ENCODE peak calls at places on chromosomes 5 and 9, in ten cellular contexts. L is HCT116, H is transverse colon, Z is suprapubic skin, O is prostate gland, U is breast epithelium, I is GM12878, Y is sigmoid colon, Q is H1, G is stomach. D is an unnamed sample.

GRCh38 chr9:125609744-125610143 is 97.3 kb downstream of the MAPKAP1 start:
- DNase-seq in Z (no peak), G (no peak), U (no peak), Q (no peak), O (no peak), L (no peak), I (no peak), Y (no peak), H (no peak), D (no peak)

GRCh38 chr5:172740483-172741205 is 30.4 kb downstream of the DUSP1 start:
- DNase-seq in Q (no peak), H (peak; percentile 60), I (no peak), O (peak; percentile 49), Y (peak; percentile 94), U (peak; percentile 74), Z (no peak), L (no peak), G (no peak), D (no peak)

GRCh38 chr5:158976035-158976434 is 123.7 kb downstream of the EBF1 start:
- DNase-seq in L (no peak), I (no peak), H (no peak), Y (no peak), Z (no peak), Q (no peak), G (no peak), O (no peak), U (no peak), D (no peak)

GRCh38 chr5:131994533-131995226 is 16.8 kb downstream of the ACSL6 start:
- DNase-seq in U (no peak), G (no peak), I (no peak), Y (no peak), Q (no peak), H (no peak), L (no peak), O (no peak), Z (no peak), D (no peak)

GRCh38 chr9:121153642-121154041 is 48.0 kb downstream of the RAB14 start:
- DNase-seq in O (no peak), Q (no peak), U (no peak), Z (no peak), I (no peak), L (no peak), Y (no peak), G (no peak), H (no peak), D (no peak)

GRCh38 chr5:8366296-8366695 is 497.3 kb downstream of the MTRR start:
- DNase-seq in Z (no peak), U (no peak), G (no peak), O (no peak), I (no peak), L (no peak), Q (no peak), H (no peak), Y (no peak), D (no peak)

GRCh38 chr5:171857537-171857936 is 71.9 kb downstream of the SMIM23 start:
- DNase-seq in L (no peak), I (no peak), G (no peak), Y (no peak), Q (no peak), U (no peak), O (no peak), H (no peak), Z (no peak), D (no peak)

GRCh38 chr5:142512041-142512679 is 173.7 kb downstream of the FGF1 start:
- DNase-seq in Y (no peak), I (no peak), L (no peak), U (no peak), Z (no peak), Q (no peak), G (no peak), O (no peak), H (no peak), D (no peak)

GRCh38 chr9:130239741-130240241 is 25.8 kb upstream of the HMCN2 start:
- DNase-seq in H (no peak), G (no peak), U (no peak), O (no peak), Z (no peak), I (peak; percentile 31), Y (peak; percentile 68), L (no peak), Q (no peak), D (no peak)

GRCh38 chr9:130242270-130243014 is 23.1 kb upstream of the HMCN2 start:
- DNase-seq in H (no peak), L (no peak), O (no peak), Z (no peak), I (no peak), U (no peak), Q (no peak), G (no peak), Y (peak; percentile 70), D (no peak)

GRCh38 chr9:130241198-130241535 is 24.4 kb upstream of the HMCN2 start:
- DNase-seq in G (no peak), Y (peak; percentile 59), Q (no peak), H (no peak), L (no peak), U (no peak), O (no peak), I (no peak), Z (no peak), D (no peak)

GRCh38 chr9:130239363-130239695 is 26.2 kb upstream of the HMCN2 start:
- DNase-seq in G (no peak), Y (peak; percentile 46), L (no peak), I (no peak), U (no peak), H (no peak), Z (no peak), Q (no peak), O (no peak), D (no peak)

DNA sequence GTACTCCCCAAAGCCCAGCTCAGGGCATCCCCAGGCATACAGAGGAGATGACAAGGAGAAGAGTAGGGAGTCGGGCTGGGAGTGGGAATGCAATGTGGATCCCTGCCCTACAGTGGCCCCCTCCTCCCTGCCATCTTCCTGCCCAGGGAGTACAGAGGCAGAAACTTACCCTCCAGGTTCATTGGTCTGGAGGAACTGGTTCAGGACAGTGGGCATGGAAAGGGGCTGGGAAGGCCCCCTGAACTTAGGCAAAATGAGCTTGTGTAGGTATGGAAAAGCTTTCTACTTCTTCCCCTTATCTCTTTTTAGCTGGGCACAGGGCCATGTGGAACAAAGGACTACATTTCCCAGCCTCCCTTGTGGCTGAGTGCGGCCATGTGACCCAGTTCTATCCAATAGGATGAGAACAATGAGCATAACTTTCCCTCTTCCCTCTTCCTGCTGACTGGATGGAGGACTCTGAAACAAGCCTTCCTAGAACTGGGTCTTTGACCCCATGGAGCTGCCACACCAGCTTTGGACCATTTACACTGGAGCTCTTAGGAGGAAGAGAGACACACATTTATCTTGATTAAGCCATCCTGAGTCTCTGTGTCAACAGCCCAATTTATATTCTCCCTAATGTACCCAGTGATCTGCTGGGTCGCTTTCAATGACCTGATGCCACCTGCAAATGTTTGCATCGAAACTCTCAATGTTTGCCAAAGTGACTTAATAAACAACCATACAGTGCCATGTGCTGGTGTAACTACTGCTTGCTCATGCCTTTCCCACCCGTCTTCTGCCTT is 25.0 kb upstream of the HMCN2 start:
- DNase-seq in L (peak; percentile 53), G (peak; percentile 59), H (peak; percentile 53), Q (no peak), U (no peak), Z (no peak), I (peak; percentile 54), O (peak; percentile 48), Y (peak; percentile 82), D (no peak)
- TF ChIP-seq POLR2AphosphoS5 in L (peak; percentile 18), G (no peak), H (no peak), Q (no peak), U (no peak), Z (no peak), I (no peak), O (peak; percentile 53), Y (peak; percentile 31), D (no peak)

DNA sequence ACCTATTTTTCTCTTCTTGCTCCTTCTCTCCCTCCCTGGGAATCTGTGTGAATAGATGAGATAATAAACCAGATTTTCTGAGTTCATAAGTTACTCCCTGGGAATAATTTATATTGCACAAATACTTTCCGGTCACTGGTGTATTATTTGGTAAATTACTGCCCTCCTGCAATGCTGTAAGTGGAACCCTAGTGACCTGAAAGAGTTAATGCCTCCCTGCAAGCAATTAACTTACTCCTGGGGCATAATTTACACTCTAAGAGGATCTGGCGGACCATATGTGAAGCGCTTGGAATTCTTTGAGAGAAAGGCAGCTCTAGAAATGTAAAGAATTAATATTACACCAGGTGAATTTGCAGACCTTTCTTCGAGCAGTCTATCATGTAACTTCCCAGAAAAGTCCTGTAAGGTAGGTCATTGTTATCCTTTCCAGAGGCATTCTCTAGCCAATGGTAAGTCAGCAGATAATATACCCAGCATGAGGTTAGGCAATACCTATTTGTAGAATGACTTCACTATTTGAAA is 7.0 kb upstream of the GDNF start:
- DNase-seq in Z (no peak), O (no peak), H (no peak), Y (no peak), L (no peak), G (no peak), I (no peak), U (no peak), Q (no peak), D (no peak)
- TF ChIP-seq POLR2A in Z (no peak), O (no peak), H (no peak), Y (no peak), L (no peak), G (no peak), I (no peak), U (no peak), Q (no peak), D (no peak)

GRCh38 chr5:140631063-140631462 is 1.9 kb downstream of the CD14 start:
- DNase-seq in Z (no peak), Q (no peak), H (no peak), U (no peak), I (no peak), L (no peak), Y (no peak), O (no peak), G (no peak), D (no peak)

GRCh38 chr5:140632366-140633080 is 452 bp downstream of the CD14 start:
- DNase-seq in Y (peak; percentile 81), Z (peak; percentile 82), I (no peak), U (no peak), O (peak; percentile 48), G (peak; percentile 58), L (no peak), H (peak; percentile 63), Q (no peak), D (peak; percentile 46)

GRCh38 chr5:140631831-140632365 is 1.1 kb downstream of the CD14 start:
- DNase-seq in I (no peak), Y (no peak), O (no peak), G (no peak), Z (no peak), H (peak; percentile 49), Q (no peak), L (no peak), U (no peak), D (peak; percentile 33)

GRCh38 chr5:140634103-140634502 is 1.1 kb upstream of the CD14 start:
- DNase-seq in Z (no peak), L (no peak), H (no peak), Q (no peak), O (no peak), I (no peak), Y (no peak), G (no peak), U (no peak), D (no peak)

DNA sequence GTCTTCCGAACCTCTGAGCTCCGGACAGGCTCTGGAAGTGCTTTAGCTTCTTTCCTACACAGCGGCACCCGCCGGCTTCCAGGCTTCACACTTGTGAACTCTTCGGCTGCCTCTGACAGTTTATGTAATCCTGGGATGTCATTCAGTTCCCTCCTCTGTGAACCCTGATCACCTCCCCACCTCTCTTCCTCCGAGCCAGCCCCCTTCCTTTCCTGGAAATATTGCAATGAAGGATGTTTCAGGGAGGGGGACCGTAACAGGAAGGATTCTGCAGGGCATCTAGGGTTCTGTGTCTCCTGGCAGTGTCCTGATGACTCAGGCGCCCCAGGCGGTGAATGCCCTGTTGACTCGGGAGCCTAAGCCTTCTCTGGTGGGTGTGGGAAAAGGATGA is at the start of gene CD14:
- DNase-seq in Q (no peak), Y (peak; percentile 81), G (peak; percentile 32), O (no peak), I (no peak), H (peak; percentile 71), L (no peak), U (peak; percentile 67), Z (peak; percentile 86), D (no peak)
- TF ChIP-seq POLR2AphosphoS5 in Q (no peak), Y (peak; percentile 42), G (no peak), O (no peak), I (no peak), H (no peak), L (no peak), U (no peak), Z (peak; percentile 18), D (no peak)

DNA sequence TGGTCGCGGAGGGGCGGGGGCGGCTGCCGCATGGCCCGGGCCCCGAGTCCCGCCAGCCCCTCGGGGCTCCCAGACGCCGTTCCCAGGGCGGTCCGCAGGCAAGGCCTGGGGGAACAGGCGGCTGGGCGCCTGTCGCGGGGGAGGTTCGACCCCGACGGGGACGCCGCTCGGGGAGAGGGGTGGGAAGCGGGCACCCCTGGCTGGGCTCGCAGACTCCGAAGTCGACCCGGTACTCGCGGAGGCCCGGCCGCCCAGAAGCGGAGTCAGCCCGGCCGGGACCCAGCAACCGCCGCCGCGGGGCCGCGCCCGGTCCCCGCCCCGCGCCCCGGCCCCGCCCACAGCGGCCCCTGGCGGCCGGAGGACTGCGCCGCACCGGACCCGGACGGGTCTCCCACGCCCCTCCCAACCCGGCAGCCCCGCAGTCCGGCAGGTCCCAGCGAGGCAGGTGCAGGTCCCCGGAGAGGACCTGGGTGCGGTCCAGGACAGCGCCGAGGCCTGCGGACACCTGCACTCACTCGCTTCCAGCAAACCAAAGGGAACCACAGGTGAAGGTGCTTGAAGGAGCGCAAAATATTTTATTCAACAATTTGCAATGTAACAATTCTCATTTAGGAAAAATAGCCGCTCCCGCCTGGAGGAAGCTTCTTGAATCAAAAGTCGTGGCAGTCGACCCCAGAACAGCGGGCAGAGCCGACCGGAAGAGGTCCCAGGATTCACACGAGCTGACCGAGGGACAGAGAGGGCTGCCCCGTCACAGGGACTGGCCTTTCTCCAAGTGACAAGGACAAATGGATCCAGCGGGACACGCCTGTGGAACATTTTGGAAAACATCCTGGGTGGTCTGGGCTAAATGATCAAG is at the start of gene INPP5E:
- DNase-seq in Q (peak; percentile 21), H (peak; percentile 83), U (peak; percentile 71), G (peak; percentile 82), Z (no peak), O (peak; percentile 42), L (peak; percentile 43), Y (peak; percentile 78), I (no peak), D (peak; percentile 96)
- TF ChIP-seq POLR2A in Q (no peak), H (no peak), U (no peak), G (no peak), Z (no peak), O (no peak), L (peak; percentile 50), Y (no peak), I (peak; percentile 81), D (no peak)